ENCODE peak calls at places on chromosomes 5 and 9, in eight cellular contexts. One of them, this sample, is unnamed.

GRCh38 chr5:160520609-160521391 is 99.1 kb downstream of the PTTG1 start:
- DNase-seq in HFFc6: no peak
- DNase-seq in kidney epithelial cell: no peak
- DNase-seq in heart left ventricle: no peak
- DNase-seq in suprapubic skin: no peak
- DNase-seq in tibial artery: no peak
- DNase-seq in heart right ventricle: no peak
- DNase-seq in coronary artery: no peak
- DNase-seq in this sample: no peak

GRCh38 chr9:6024035-6024554 is 8.7 kb upstream of the RANBP6 start:
- DNase-seq in tibial artery: no peak
- DNase-seq in heart right ventricle: no peak
- DNase-seq in HFFc6: no peak
- DNase-seq in suprapubic skin: no peak
- DNase-seq in coronary artery: no peak
- DNase-seq in heart left ventricle: no peak
- DNase-seq in kidney epithelial cell: no peak
- DNase-seq in this sample: no peak

GRCh38 chr5:148085934-148086333 is 22.2 kb downstream of the SPINK5 start:
- DNase-seq in HFFc6: no peak
- DNase-seq in kidney epithelial cell: no peak
- DNase-seq in coronary artery: no peak
- DNase-seq in suprapubic skin: no peak
- DNase-seq in heart left ventricle: no peak
- DNase-seq in heart right ventricle: no peak
- DNase-seq in tibial artery: no peak
- DNase-seq in this sample: no peak

GRCh38 chr5:27821681-27822080 is 783.3 kb upstream of the CDH9 start:
- DNase-seq in suprapubic skin: no peak
- DNase-seq in kidney epithelial cell: peak
- DNase-seq in heart right ventricle: no peak
- DNase-seq in heart left ventricle: no peak
- DNase-seq in tibial artery: no peak
- DNase-seq in coronary artery: no peak
- DNase-seq in HFFc6: no peak
- DNase-seq in this sample: peak

GRCh38 chr5:72106922-72107873 is at the start of gene MAP1B:
- DNase-seq in suprapubic skin: peak
- DNase-seq in heart right ventricle: peak
- DNase-seq in coronary artery: peak
- DNase-seq in tibial artery: peak
- DNase-seq in kidney epithelial cell: no peak
- DNase-seq in HFFc6: peak
- DNase-seq in heart left ventricle: peak
- DNase-seq in this sample: peak

GRCh38 chr5:37807015-37807414 is 32.8 kb downstream of the GDNF start:
- DNase-seq in heart right ventricle: no peak
- DNase-seq in suprapubic skin: no peak
- DNase-seq in tibial artery: no peak
- DNase-seq in kidney epithelial cell: no peak
- DNase-seq in heart left ventricle: no peak
- DNase-seq in HFFc6: no peak
- DNase-seq in coronary artery: no peak
- DNase-seq in this sample: no peak

GRCh38 chr9:117644133-117644532 is 60.1 kb upstream of the TLR4 start:
- DNase-seq in kidney epithelial cell: no peak
- DNase-seq in HFFc6: no peak
- DNase-seq in heart right ventricle: no peak
- DNase-seq in tibial artery: no peak
- DNase-seq in suprapubic skin: no peak
- DNase-seq in heart left ventricle: no peak
- DNase-seq in coronary artery: no peak
- DNase-seq in this sample: no peak

GRCh38 chr9:125126019-125126746 is 17.1 kb downstream of the SCAI start:
- DNase-seq in heart left ventricle: peak
- DNase-seq in tibial artery: peak
- DNase-seq in suprapubic skin: peak
- DNase-seq in HFFc6: peak
- DNase-seq in kidney epithelial cell: peak
- DNase-seq in heart right ventricle: peak
- DNase-seq in coronary artery: peak
- DNase-seq in this sample: peak

GRCh38 chr9:113649054-113649453 is 185.5 kb downstream of the RGS3 start:
- DNase-seq in suprapubic skin: no peak
- DNase-seq in heart left ventricle: peak
- DNase-seq in coronary artery: no peak
- DNase-seq in tibial artery: peak
- DNase-seq in HFFc6: no peak
- DNase-seq in heart right ventricle: peak
- DNase-seq in kidney epithelial cell: no peak
- DNase-seq in this sample: no peak

GRCh38 chr9:90851444-90851843 is 49.8 kb downstream of the SYK start:
- DNase-seq in tibial artery: no peak
- DNase-seq in heart right ventricle: no peak
- DNase-seq in kidney epithelial cell: no peak
- DNase-seq in suprapubic skin: no peak
- DNase-seq in HFFc6: no peak
- DNase-seq in coronary artery: no peak
- DNase-seq in heart left ventricle: no peak
- DNase-seq in this sample: no peak

DNA sequence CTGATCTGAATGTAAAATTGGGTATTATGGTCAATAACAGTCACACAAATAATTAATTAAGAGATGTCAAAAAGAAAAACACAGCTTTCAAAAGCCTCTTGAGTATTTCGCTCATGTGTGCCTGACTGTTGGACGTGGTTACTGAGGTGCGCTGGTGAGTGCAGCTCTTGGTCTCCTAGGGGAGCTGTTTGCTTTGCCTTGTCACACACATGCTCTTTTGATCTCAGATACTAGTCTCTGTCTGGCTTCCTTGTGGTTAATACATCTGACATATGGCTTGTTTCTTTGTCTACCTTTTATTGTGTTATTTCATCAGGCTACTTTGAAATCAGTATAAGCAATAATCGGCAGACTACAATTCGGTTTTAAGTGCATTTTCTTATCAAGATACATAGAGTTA is 51.5 kb downstream of the PCSK1 start:
- DNase-seq in heart right ventricle: peak
- DNase-seq in coronary artery: no peak
- DNase-seq in kidney epithelial cell: no peak
- DNase-seq in HFFc6: no peak
- DNase-seq in tibial artery: no peak
- DNase-seq in heart left ventricle: peak
- DNase-seq in suprapubic skin: no peak
- DNase-seq in this sample: no peak
- TF ChIP-seq CTCF in heart right ventricle: peak
- TF ChIP-seq CTCF in coronary artery: no peak
- TF ChIP-seq CTCF in kidney epithelial cell: peak
- TF ChIP-seq CTCF in HFFc6: no peak
- TF ChIP-seq CTCF in tibial artery: no peak
- TF ChIP-seq CTCF in heart left ventricle: no peak
- TF ChIP-seq CTCF in suprapubic skin: no peak
- TF ChIP-seq CTCF in this sample: no peak

GRCh38 chr5:96651948-96652753 is 10.0 kb upstream of the CAST start:
- DNase-seq in heart right ventricle: no peak
- DNase-seq in suprapubic skin: no peak
- DNase-seq in HFFc6: peak
- DNase-seq in kidney epithelial cell: no peak
- DNase-seq in coronary artery: no peak
- DNase-seq in tibial artery: no peak
- DNase-seq in heart left ventricle: no peak
- DNase-seq in this sample: no peak
- TF ChIP-seq CTCF in heart right ventricle: peak
- TF ChIP-seq CTCF in suprapubic skin: no peak
- TF ChIP-seq CTCF in HFFc6: peak
- TF ChIP-seq CTCF in kidney epithelial cell: peak
- TF ChIP-seq CTCF in coronary artery: no peak
- TF ChIP-seq CTCF in tibial artery: no peak
- TF ChIP-seq CTCF in heart left ventricle: no peak
- TF ChIP-seq CTCF in this sample: no peak

GRCh38 chr5:169670769-169671525 is 33.9 kb downstream of the DOCK2 start:
- DNase-seq in kidney epithelial cell: no peak
- DNase-seq in tibial artery: no peak
- DNase-seq in HFFc6: no peak
- DNase-seq in heart left ventricle: no peak
- DNase-seq in suprapubic skin: no peak
- DNase-seq in coronary artery: no peak
- DNase-seq in heart right ventricle: no peak
- DNase-seq in this sample: no peak
- TF ChIP-seq CTCF in kidney epithelial cell: no peak
- TF ChIP-seq CTCF in tibial artery: no peak
- TF ChIP-seq CTCF in HFFc6: no peak
- TF ChIP-seq CTCF in heart left ventricle: no peak
- TF ChIP-seq CTCF in suprapubic skin: no peak
- TF ChIP-seq CTCF in coronary artery: no peak
- TF ChIP-seq CTCF in heart right ventricle: no peak
- TF ChIP-seq CTCF in this sample: no peak

DNA sequence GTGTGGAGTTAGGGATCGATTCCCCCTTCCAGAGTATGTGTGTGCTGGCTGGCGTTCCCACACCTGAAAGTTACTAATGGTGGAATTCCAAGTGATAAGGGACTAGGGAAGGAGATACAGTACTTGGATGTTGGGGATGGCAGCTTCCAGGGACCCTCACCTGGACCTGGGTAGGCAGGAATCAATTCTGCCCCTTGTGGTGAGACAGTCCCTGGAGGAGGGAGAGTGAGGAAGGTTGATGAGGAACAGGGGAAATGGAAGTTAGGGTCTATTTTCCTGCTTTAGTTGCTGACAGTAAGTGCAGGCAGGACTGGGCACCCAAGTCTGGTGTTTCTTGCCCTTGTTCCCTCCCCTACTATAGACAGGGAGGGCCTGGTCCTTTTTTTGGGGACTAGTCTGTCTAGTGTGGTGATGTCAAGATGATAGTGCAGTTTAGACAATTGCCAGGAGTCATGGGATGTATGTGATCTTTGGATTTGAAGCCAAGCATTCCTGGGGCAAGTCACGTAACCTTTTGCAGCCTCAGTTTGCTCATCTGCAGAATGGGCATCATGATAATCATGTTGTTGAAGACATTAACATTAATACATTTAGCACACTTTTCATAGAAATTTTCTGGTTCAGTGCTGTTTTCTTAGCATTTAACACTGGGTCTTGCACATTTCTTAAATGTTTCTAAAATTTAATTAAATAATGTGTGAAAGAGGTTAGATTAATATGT is 51.7 kb downstream of the DAB2IP start:
- DNase-seq in kidney epithelial cell: no peak
- DNase-seq in suprapubic skin: no peak
- DNase-seq in HFFc6: no peak
- DNase-seq in tibial artery: no peak
- DNase-seq in heart left ventricle: no peak
- DNase-seq in coronary artery: no peak
- DNase-seq in heart right ventricle: no peak
- DNase-seq in this sample: no peak
- TF ChIP-seq CTCF in kidney epithelial cell: peak
- TF ChIP-seq CTCF in suprapubic skin: no peak
- TF ChIP-seq CTCF in HFFc6: peak
- TF ChIP-seq CTCF in tibial artery: no peak
- TF ChIP-seq CTCF in heart left ventricle: no peak
- TF ChIP-seq CTCF in coronary artery: no peak
- TF ChIP-seq CTCF in heart right ventricle: no peak
- TF ChIP-seq CTCF in this sample: no peak

GRCh38 chr5:51500-51823 is 40.5 kb upstream of the PLEKHG4B start:
- DNase-seq in coronary artery: no peak
- DNase-seq in suprapubic skin: no peak
- DNase-seq in heart right ventricle: no peak
- DNase-seq in HFFc6: no peak
- DNase-seq in heart left ventricle: no peak
- DNase-seq in kidney epithelial cell: no peak
- DNase-seq in tibial artery: no peak
- DNase-seq in this sample: no peak

GRCh38 chr5:54876-55569 is 36.9 kb upstream of the PLEKHG4B start:
- DNase-seq in heart left ventricle: no peak
- DNase-seq in tibial artery: no peak
- DNase-seq in heart right ventricle: no peak
- DNase-seq in coronary artery: no peak
- DNase-seq in kidney epithelial cell: no peak
- DNase-seq in HFFc6: no peak
- DNase-seq in suprapubic skin: no peak
- DNase-seq in this sample: no peak

GRCh38 chr5:50724-51499 is 41.1 kb upstream of the PLEKHG4B start:
- DNase-seq in suprapubic skin: no peak
- DNase-seq in coronary artery: no peak
- DNase-seq in kidney epithelial cell: no peak
- DNase-seq in tibial artery: no peak
- DNase-seq in HFFc6: no peak
- DNase-seq in heart right ventricle: no peak
- DNase-seq in heart left ventricle: no peak
- DNase-seq in this sample: no peak

GRCh38 chr5:54175-54730 is 37.7 kb upstream of the PLEKHG4B start:
- DNase-seq in heart left ventricle: no peak
- DNase-seq in heart right ventricle: no peak
- DNase-seq in HFFc6: no peak
- DNase-seq in kidney epithelial cell: no peak
- DNase-seq in suprapubic skin: no peak
- DNase-seq in coronary artery: no peak
- DNase-seq in tibial artery: no peak
- DNase-seq in this sample: no peak

GRCh38 chr5:53381-54174 is 38.4 kb upstream of the PLEKHG4B start:
- DNase-seq in coronary artery: no peak
- DNase-seq in tibial artery: no peak
- DNase-seq in suprapubic skin: no peak
- DNase-seq in kidney epithelial cell: no peak
- DNase-seq in heart left ventricle: no peak
- DNase-seq in heart right ventricle: no peak
- DNase-seq in HFFc6: no peak
- DNase-seq in this sample: peak
- TF ChIP-seq CTCF in coronary artery: no peak
- TF ChIP-seq CTCF in tibial artery: no peak
- TF ChIP-seq CTCF in suprapubic skin: no peak
- TF ChIP-seq CTCF in kidney epithelial cell: no peak
- TF ChIP-seq CTCF in heart left ventricle: no peak
- TF ChIP-seq CTCF in heart right ventricle: no peak
- TF ChIP-seq CTCF in HFFc6: peak
- TF ChIP-seq CTCF in this sample: peak

DNA sequence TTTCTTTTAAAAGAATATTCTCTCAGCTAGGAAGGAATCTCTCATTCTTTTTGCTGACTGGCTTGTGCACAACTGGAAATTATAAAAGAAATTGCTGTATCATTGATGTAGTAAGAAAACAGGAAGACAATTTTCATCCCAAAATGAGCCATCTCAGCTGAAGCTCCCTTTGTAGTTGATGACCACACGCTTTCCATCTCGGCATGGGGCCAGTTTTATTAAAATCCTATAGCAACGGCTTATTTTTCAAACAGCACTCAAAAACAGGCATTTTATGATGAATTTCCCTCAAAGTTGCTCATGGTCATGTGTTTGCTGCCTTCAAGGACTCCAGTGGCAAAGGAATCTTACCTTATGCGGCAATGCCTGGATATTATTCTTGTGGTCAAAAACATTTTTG is 62.4 kb upstream of the GLIS3 start:
- DNase-seq in kidney epithelial cell: no peak
- DNase-seq in heart right ventricle: no peak
- DNase-seq in coronary artery: no peak
- DNase-seq in suprapubic skin: no peak
- DNase-seq in tibial artery: no peak
- DNase-seq in heart left ventricle: no peak
- DNase-seq in HFFc6: no peak
- DNase-seq in this sample: no peak
- TF ChIP-seq CTCF in kidney epithelial cell: no peak
- TF ChIP-seq CTCF in heart right ventricle: no peak
- TF ChIP-seq CTCF in coronary artery: no peak
- TF ChIP-seq CTCF in suprapubic skin: no peak
- TF ChIP-seq CTCF in tibial artery: no peak
- TF ChIP-seq CTCF in heart left ventricle: no peak
- TF ChIP-seq CTCF in HFFc6: no peak
- TF ChIP-seq CTCF in this sample: no peak

This sample was measured in RWPE1.